ENCODE peak calls at places on chromosomes 4 and X, in six cellular contexts. R is HS-5; F is ovary; G is RWPE1; Z is stimulated activated CD8-positive, alpha-beta memory T cell treated with anti-CD3 and anti-CD28 coated beads, Interleukin-4, amount 100 ng/mL, for 24 hours; N is amniotic stem cell. Y is an unnamed sample.

GRCh38 chrX:72142094-72142843 is 10.6 kb upstream of the RTL5 start:
- DNase-seq in R (no peak), Z (no peak), N (no peak), G (no peak), F (no peak), Y (no peak)

GRCh38 chr4:78704317-78704716 is 71.8 kb upstream of the BMP2K start:
- DNase-seq in R (no peak), F (no peak), N (no peak), Z (no peak), G (no peak), Y (no peak)

GRCh38 chr4:168923526-168924194 is 86.4 kb downstream of the CBR4 start:
- DNase-seq in Z (peak), N (peak), R (peak), F (peak), G (peak), Y (peak)

GRCh38 chr4:54764501-54764900 is 106.7 kb downstream of the KIT start:
- DNase-seq in F (no peak), Z (no peak), R (no peak), G (no peak), N (no peak), Y (no peak)

GRCh38 chrX:31092476-31092875 is 20.6 kb upstream of the FTHL17 start:
- DNase-seq in G (no peak), F (no peak), Z (no peak), N (no peak), R (no peak), Y (no peak)

GRCh38 chrX:112840382-112841113 is at the start of gene AMOT:
- DNase-seq in G (peak), F (peak), N (peak), Z (peak), R (no peak), Y (peak)

GRCh38 chr4:56375458-56375857 is 11.8 kb downstream of the AASDH start:
- DNase-seq in Z (no peak), G (no peak), F (no peak), R (no peak), N (no peak), Y (no peak)

GRCh38 chr4:101334963-101335572 is 12.3 kb downstream of the PPP3CA start:
- DNase-seq in F (no peak), N (no peak), G (no peak), R (no peak), Z (no peak), Y (no peak)

GRCh38 chr4:122010610-122011009 is 58.8 kb upstream of the TRPC3 start:
- DNase-seq in N (no peak), G (peak), F (no peak), Z (no peak), R (no peak), Y (no peak)

GRCh38 chr4:136867465-136867864 is 664.8 kb downstream of the PCDH18 start:
- DNase-seq in G (no peak), R (no peak), N (no peak), F (no peak), Z (no peak), Y (no peak)

GRCh38 chr4:5660185-5660584 is 48.2 kb downstream of the EVC2 start:
- DNase-seq in F (no peak), G (no peak), N (no peak), R (no peak), Z (no peak), Y (no peak)

GRCh38 chr4:88382621-88383020 is 4.0 kb downstream of the HERC6 start:
- DNase-seq in F (no peak), G (no peak), R (no peak), Z (peak), N (no peak), Y (no peak)

GRCh38 chrX:43707812-43708548 is 51.9 kb downstream of the MAOA start:
- DNase-seq in N (no peak), Z (no peak), G (no peak), F (peak), R (no peak), Y (no peak)

GRCh38 chrX:10176121-10177003 is 19.6 kb downstream of the CLCN4 start:
- DNase-seq in G (no peak), R (no peak), N (no peak), F (no peak), Z (no peak), Y (peak)

Y was measured in trophoblast cell.